ENCODE peak calls at places on chromosomes 7 and 10, in six cellular contexts. K is ovary, H is K562, N is HL-60, M is colonic mucosa, B is OCI-LY7. T is an unnamed sample.

GRCh38 chr7:43169076-43169475 is 56.6 kb downstream of the HECW1 start:
- DNase-seq in K (no peak), H (no peak), N (no peak), M (no peak), B (no peak), T (no peak)

GRCh38 chr10:29998142-29998808 is 61.1 kb downstream of the JCAD start:
- DNase-seq in K (peak; percentile 79), H (peak; percentile 76), N (peak; percentile 25), M (peak; percentile 76), B (peak; percentile 71), T (peak; percentile 79)

GRCh38 chr10:102673961-102674511 is 29.8 kb downstream of the TRIM8 start:
- DNase-seq in K (peak; percentile 68), H (peak; percentile 78), N (peak; percentile 23), M (no peak), B (no peak), T (peak; percentile 68)

GRCh38 chr7:93921607-93922446 is at the start of gene GNG11:
- DNase-seq in K (peak; percentile 88), H (no peak), N (no peak), M (peak; percentile 35), B (peak; percentile 57), T (peak; percentile 77)

GRCh38 chr7:43768201-43768893 is 9.9 kb downstream of the BLVRA start:
- DNase-seq in K (no peak), H (no peak), N (no peak), M (no peak), B (no peak), T (no peak)

GRCh38 chr10:48238826-48239520 is 35.5 kb downstream of the FRMPD2 start:
- DNase-seq in K (no peak), H (no peak), N (no peak), M (no peak), B (no peak), T (no peak)

GRCh38 chr7:155360495-155361362 is 63.1 kb downstream of the INSIG1 start:
- DNase-seq in K (peak; percentile 7), H (no peak), N (no peak), M (no peak), B (peak; percentile 50), T (no peak)

GRCh38 chr10:69646688-69647060 is 16.6 kb downstream of the FAM241B start:
- DNase-seq in K (no peak), H (no peak), N (no peak), M (no peak), B (no peak), T (no peak)

GRCh38 chr7:69577221-69577620 is 21.1 kb upstream of the AUTS2 start:
- DNase-seq in K (no peak), H (no peak), N (no peak), M (no peak), B (peak; percentile 26), T (peak; percentile 68)

GRCh38 chr7:68362745-68363518 is 1235.3 kb upstream of the AUTS2 start:
- DNase-seq in K (no peak), H (no peak), N (no peak), M (no peak), B (no peak), T (no peak)

GRCh38 chr7:17380696-17381662 is 82.5 kb downstream of the AHR start:
- DNase-seq in K (no peak), H (no peak), N (no peak), M (no peak), B (no peak), T (peak; percentile 34)

GRCh38 chr7:108805808-108806397 is 236.2 kb downstream of the DNAJB9 start:
- DNase-seq in K (no peak), H (peak; percentile 55), N (peak; percentile 1), M (no peak), B (peak; percentile 12), T (peak; percentile 5)

GRCh38 chr10:8061274-8062211 is 7.1 kb downstream of the GATA3 start:
- DNase-seq in K (no peak), H (no peak), N (no peak), M (no peak), B (no peak), T (no peak)

GRCh38 chr7:128883622-128884549 is 21.2 kb downstream of the ATP6V1F start:
- DNase-seq in K (peak; percentile 90), H (peak; percentile 97), N (peak; percentile 62), M (peak; percentile 89), B (peak; percentile 90), T (peak; percentile 52)

GRCh38 chr10:103829266-103829665 is 26.1 kb downstream of the SH3PXD2A start:
- DNase-seq in K (no peak), H (no peak), N (no peak), M (no peak), B (peak; percentile 28), T (no peak)

GRCh38 chr10:97714401-97715258 is 1.1 kb downstream of the MARVELD1 start:
- DNase-seq in K (peak; percentile 85), H (peak; percentile 31), N (peak; percentile 62), M (peak; percentile 81), B (no peak), T (peak; percentile 86)

GRCh38 chr10:22978287-22978686 is 50.4 kb downstream of the ARMC3 start:
- DNase-seq in K (no peak), H (no peak), N (no peak), M (no peak), B (no peak), T (no peak)

GRCh38 chr10:46286991-46287693 is at the start of gene ANTXRL:
- DNase-seq in K (peak; percentile 17), H (no peak), N (no peak), M (no peak), B (no peak), T (no peak)

GRCh38 chr10:7950981-7951847 is 103.3 kb upstream of the GATA3 start:
- DNase-seq in K (no peak), H (no peak), N (no peak), M (no peak), B (no peak), T (peak; percentile 75)

GRCh38 chr10:92834981-92835380 is 13.3 kb upstream of the EXOC6 start:
- DNase-seq in K (no peak), H (no peak), N (no peak), M (no peak), B (no peak), T (no peak)

GRCh38 chr7:79157281-79157680 is 296.2 kb downstream of the MAGI2 start:
- DNase-seq in K (no peak), H (no peak), N (no peak), M (no peak), B (no peak), T (no peak)

GRCh38 chr10:20871970-20872369 is 25.1 kb downstream of the NEBL start:
- DNase-seq in K (no peak), H (no peak), N (no peak), M (no peak), B (no peak), T (no peak)

GRCh38 chr7:94115316-94115715 is 111.2 kb upstream of the BET1 start:
- DNase-seq in K (no peak), H (no peak), N (no peak), M (no peak), B (no peak), T (no peak)

GRCh38 chr7:21999896-22000295 is 54.2 kb upstream of the CDCA7L start:
- DNase-seq in K (no peak), H (no peak), N (no peak), M (no peak), B (no peak), T (peak; percentile 21)

GRCh38 chr7:80711521-80711920 is 73.1 kb downstream of the CD36 start:
- DNase-seq in K (no peak), H (no peak), N (no peak), M (no peak), B (no peak), T (peak; percentile 68)

GRCh38 chr10:111122127-111122526 is 45.3 kb downstream of the ADRA2A start:
- DNase-seq in K (no peak), H (no peak), N (no peak), M (no peak), B (no peak), T (no peak)

GRCh38 chr10:29600067-29600466 is 34.7 kb downstream of the SVIL start:
- DNase-seq in K (no peak), H (no peak), N (no peak), M (no peak), B (no peak), T (no peak)

GRCh38 chr7:122736183-122736582 is 33.5 kb upstream of the RNF148 start:
- DNase-seq in K (no peak), H (no peak), N (no peak), M (no peak), B (no peak), T (no peak)

GRCh38 chr7:150848561-150849115 is 3.7 kb upstream of the AOC1 start:
- DNase-seq in K (no peak), H (no peak), N (no peak), M (no peak), B (no peak), T (no peak)
- TF ChIP-seq CTCF in K (no peak), H (no peak), N (no peak), M (no peak), B (no peak), T (no peak)

GRCh38 chr10:24465899-24466615 is 257.1 kb downstream of the KIAA1217 start:
- DNase-seq in K (no peak), H (no peak), N (no peak), M (peak; percentile 75), B (no peak), T (peak; percentile 88)
- H3K4me3 ChIP-seq in K (no peak overlapping the region), H (no peak overlapping the region), N (no peak overlapping the region), M (peak overlapping the region; percentile 24), B (no peak overlapping the region), T (peak overlapping the region; percentile 32)

GRCh38 chr10:15245530-15245929 is 77.0 kb upstream of the NMT2 start:
- DNase-seq in K (no peak), H (peak; percentile 34), N (no peak), M (no peak), B (peak; percentile 9), T (no peak)
- TF ChIP-seq CTCF in K (no peak), H (peak; percentile 72), N (no peak), M (no peak), B (peak; percentile 69), T (no peak)

DNA sequence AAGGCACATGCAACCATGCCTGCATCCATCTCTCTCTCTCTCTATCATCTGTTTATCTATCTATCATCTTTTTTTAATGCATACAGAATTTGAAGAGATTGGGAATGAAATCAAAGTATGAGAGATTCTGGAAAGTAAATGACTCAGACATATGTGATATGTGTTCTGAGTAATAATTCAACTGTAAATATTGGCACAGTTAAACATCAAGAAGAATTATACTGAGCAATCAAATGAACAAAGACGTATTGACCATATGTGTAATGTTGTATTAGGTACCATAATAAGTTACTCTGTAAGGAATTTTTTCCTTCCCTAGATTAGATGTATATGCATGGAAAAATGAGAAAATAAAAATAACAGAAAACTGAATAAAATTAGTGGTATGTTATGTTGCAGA is 108.3 kb downstream of the SUGCT start:
- DNase-seq in K (no peak), H (no peak), N (no peak), M (no peak), B (no peak), T (no peak)
- H3K4me3 ChIP-seq in K (no peak overlapping the region), H (no peak overlapping the region), N (no peak overlapping the region), M (no peak overlapping the region), B (no peak overlapping the region), T (no peak overlapping the region)

DNA sequence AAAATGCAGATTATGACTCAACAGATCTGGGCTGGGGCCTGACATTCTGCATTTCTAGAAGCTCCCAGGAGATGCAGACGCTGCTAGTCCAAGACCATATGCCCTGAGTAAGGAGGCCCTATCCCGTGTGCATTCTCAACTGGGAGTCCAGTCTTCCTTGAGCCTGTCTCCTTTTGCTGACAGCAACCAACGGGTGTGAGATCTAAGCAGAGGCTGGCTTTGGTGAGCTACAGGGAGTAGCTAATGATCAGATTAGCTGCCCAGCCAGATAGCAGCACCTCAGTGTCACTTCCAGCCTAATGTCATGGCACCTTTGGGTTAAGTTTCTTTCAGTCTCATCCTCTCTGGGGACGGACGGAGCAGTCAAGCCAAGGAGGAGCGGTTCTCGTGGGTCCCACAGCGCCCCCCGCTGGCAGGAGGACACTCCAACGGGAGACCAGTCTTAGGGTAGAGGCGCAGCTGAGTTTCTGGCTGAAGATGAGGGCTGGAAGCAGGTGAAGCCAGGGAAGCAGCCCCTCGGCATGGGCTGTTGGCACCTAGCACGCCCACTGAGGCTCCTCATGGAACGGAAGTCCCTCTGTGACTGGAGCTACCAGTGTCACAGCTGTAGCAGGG is 154.0 kb downstream of the CCDC3 start:
- DNase-seq in K (no peak), H (peak; percentile 46), N (no peak), M (peak; percentile 32), B (peak; percentile 54), T (no peak)
- TF ChIP-seq CTCF in K (no peak), H (peak; percentile 56), N (no peak), M (no peak), B (peak; percentile 82), T (peak; percentile 14)